ENCODE peak calls at places on chromosome 18, in eight cellular contexts. Q, L, K, C, H, A, D and Z are unnamed samples.

GRCh38 chr18:40875101-40875500 is 1079.9 kb upstream of the PIK3C3 start:
- DNase-seq in Q (no peak), L (no peak), K (no peak), C (no peak), H (no peak), A (no peak), D (no peak), Z (no peak)

GRCh38 chr18:45014047-45014501 is 333.4 kb downstream of the SETBP1 start:
- DNase-seq in Q (peak; percentile 85), L (peak; percentile 91), K (no peak), C (no peak), H (no peak), A (no peak), D (peak; percentile 26), Z (no peak)

GRCh38 chr18:69400253-69400975 is at the start of gene DOK6:
- DNase-seq in Q (peak; percentile 77), L (peak; percentile 19), K (no peak), C (no peak), H (peak; percentile 75), A (peak; percentile 95), D (no peak), Z (peak; percentile 40)

GRCh38 chr18:11906926-11907874 is 917 bp downstream of the MPPE1 start:
- DNase-seq in Q (no peak), L (no peak), K (no peak), C (no peak), H (no peak), A (no peak), D (no peak), Z (no peak)

GRCh38 chr18:25832008-25832604 is 258.3 kb downstream of the SS18 start:
- DNase-seq in Q (peak; percentile 77), L (peak; percentile 33), K (no peak), C (peak; percentile 38), H (no peak), A (peak; percentile 3), D (peak; percentile 6), Z (peak; percentile 80)

GRCh38 chr18:11458447-11458846 is 150.9 kb upstream of the SLC35G4 start:
- DNase-seq in Q (no peak), L (no peak), K (no peak), C (no peak), H (no peak), A (no peak), D (no peak), Z (no peak)

GRCh38 chr18:7904529-7904928 is 337.4 kb downstream of the PTPRM start:
- DNase-seq in Q (peak; percentile 93), L (peak; percentile 80), K (no peak), C (no peak), H (no peak), A (no peak), D (no peak), Z (no peak)

GRCh38 chr18:21669736-21670135 is 34.8 kb downstream of the ABHD3 start:
- DNase-seq in Q (no peak), L (peak; percentile 53), K (no peak), C (no peak), H (no peak), A (no peak), D (no peak), Z (peak; percentile 38)

GRCh38 chr18:21672868-21673267 is 31.7 kb downstream of the ABHD3 start:
- DNase-seq in Q (peak; percentile 55), L (peak; percentile 90), K (no peak), C (no peak), H (no peak), A (no peak), D (peak; percentile 42), Z (peak; percentile 29)

GRCh38 chr18:72867721-72868665 is at the start of gene NETO1:
- DNase-seq in Q (peak; percentile 7), L (peak; percentile 35), K (no peak), C (no peak), H (no peak), A (no peak), D (no peak), Z (peak; percentile 6)

GRCh38 chr18:48216639-48217280 is 192.4 kb downstream of the ZBTB7C start:
- DNase-seq in Q (no peak), L (no peak), K (no peak), C (no peak), H (peak; percentile 11), A (peak; percentile 95), D (no peak), Z (no peak)

GRCh38 chr18:40235881-40236280 is 1719.2 kb upstream of the PIK3C3 start:
- DNase-seq in Q (no peak), L (no peak), K (no peak), C (no peak), H (no peak), A (no peak), D (no peak), Z (no peak)

GRCh38 chr18:69584429-69584828 is 183.7 kb downstream of the DOK6 start:
- DNase-seq in Q (no peak), L (no peak), K (no peak), C (no peak), H (no peak), A (no peak), D (no peak), Z (no peak)

GRCh38 chr18:58831610-58832009 is 33.1 kb upstream of the ZNF532 start:
- DNase-seq in Q (peak; percentile 51), L (peak; percentile 61), K (no peak), C (no peak), H (no peak), A (no peak), D (no peak), Z (no peak)

GRCh38 chr18:63683152-63683551 is 19.6 kb upstream of the SERPINB11 start:
- DNase-seq in Q (peak; percentile 96), L (peak; percentile 97), K (no peak), C (no peak), H (no peak), A (no peak), D (no peak), Z (no peak)

GRCh38 chr18:48983793-48984437 is 33.1 kb upstream of the SMAD7 start:
- DNase-seq in Q (peak; percentile 38), L (no peak), K (no peak), C (peak; percentile 92), H (peak; percentile 43), A (peak; percentile 33), D (no peak), Z (peak; percentile 30)

GRCh38 chr18:30658306-30658705 is 384.2 kb downstream of the DSC3 start:
- DNase-seq in Q (no peak), L (no peak), K (no peak), C (no peak), H (no peak), A (no peak), D (no peak), Z (no peak)

GRCh38 chr18:73942081-73942625 is 205.5 kb downstream of the FBXO15 start:
- DNase-seq in Q (no peak), L (no peak), K (no peak), C (no peak), H (no peak), A (peak; percentile 19), D (no peak), Z (no peak)

GRCh38 chr18:36634573-36635216 is 194.1 kb downstream of the TPGS2 start:
- DNase-seq in Q (no peak), L (peak; percentile 66), K (no peak), C (no peak), H (no peak), A (no peak), D (no peak), Z (no peak)

GRCh38 chr18:40531061-40531460 is 1424.0 kb upstream of the PIK3C3 start:
- DNase-seq in Q (peak; percentile 63), L (no peak), K (no peak), C (no peak), H (no peak), A (no peak), D (no peak), Z (no peak)